ENCODE peak calls at places on chromosomes 4 and X, in seven cellular contexts. C, N, W, O, S, D and R are unnamed samples.

GRCh38 chr4:111957992-111958391 is 187.3 kb upstream of the FAM241A start:
- DNase-seq in D (no peak), N (peak; percentile 34), O (no peak), W (no peak), C (no peak), S (no peak), R (no peak)

GRCh38 chr4:72205831-72206230 is 174.0 kb downstream of the NPFFR2 start:
- DNase-seq in S (no peak), D (no peak), C (no peak), N (no peak), W (no peak), O (no peak), R (no peak)

GRCh38 chr4:140046037-140046436 is 107.9 kb downstream of the MAML3 start:
- DNase-seq in N (no peak), O (no peak), C (no peak), S (no peak), W (no peak), D (no peak), R (no peak)

GRCh38 chr4:32985256-32985655 is 2265.1 kb downstream of the PCDH7 start:
- DNase-seq in O (peak; percentile 37), W (no peak), S (no peak), N (no peak), C (no peak), D (no peak), R (no peak)

GRCh38 chrX:39518451-39519212 is 579.1 kb downstream of the BCOR start:
- DNase-seq in S (no peak), C (no peak), O (no peak), N (no peak), W (no peak), D (no peak), R (no peak)

GRCh38 chr4:113419631-113420030 is 341.9 kb downstream of the CAMK2D start:
- DNase-seq in W (no peak), D (no peak), S (no peak), O (peak; percentile 36), C (no peak), N (no peak), R (no peak)

GRCh38 chr4:39341075-39341725 is 25.0 kb downstream of the RFC1 start:
- DNase-seq in N (no peak), D (no peak), O (no peak), W (no peak), S (no peak), C (no peak), R (no peak)

GRCh38 chr4:100008048-100008447 is 58.0 kb upstream of the H2AZ1 start:
- DNase-seq in C (no peak), S (no peak), D (no peak), W (no peak), O (peak; percentile 12), N (peak; percentile 9), R (peak; percentile 62)

GRCh38 chr4:73859614-73860088 is 6.6 kb downstream of the PF4V1 start:
- DNase-seq in C (no peak), D (no peak), S (no peak), O (no peak), W (no peak), N (no peak), R (no peak)

GRCh38 chr4:94814237-94814636 is 56.5 kb downstream of the BMPR1B start:
- DNase-seq in C (no peak), O (no peak), S (no peak), D (no peak), W (no peak), N (no peak), R (no peak)

GRCh38 chr4:187908079-187908501 is 87.5 kb upstream of the ZFP42 start:
- DNase-seq in N (peak; percentile 11), C (no peak), O (peak; percentile 75), W (no peak), D (no peak), S (peak; percentile 8), R (peak; percentile 63)

GRCh38 chr4:3108211-3108610 is 33.7 kb downstream of the HTT start:
- DNase-seq in W (no peak), D (no peak), S (no peak), C (no peak), O (no peak), N (no peak), R (no peak)

GRCh38 chr4:1241466-1241935 is 7.4 kb downstream of the CTBP1 start:
- DNase-seq in W (no peak), N (no peak), C (no peak), S (no peak), O (no peak), D (no peak), R (no peak)

GRCh38 chrX:72526534-72527508 is 45.8 kb downstream of the HDAC8 start:
- DNase-seq in N (no peak), O (no peak), C (no peak), S (no peak), D (no peak), W (no peak), R (no peak)

GRCh38 chr4:138891610-138892009 is 124.0 kb upstream of the NOCT start:
- DNase-seq in W (no peak), D (no peak), S (no peak), O (no peak), N (no peak), C (no peak), R (no peak)

GRCh38 chrX:44344194-44344593 is 722 bp upstream of the EFHC2 start:
- DNase-seq in C (no peak), D (no peak), N (no peak), S (no peak), O (no peak), W (peak; percentile 16), R (no peak)

GRCh38 chr4:61828960-61829359 is 628.8 kb downstream of the ADGRL3 start:
- DNase-seq in O (no peak), N (no peak), C (peak; percentile 15), S (no peak), W (no peak), D (no peak), R (no peak)

GRCh38 chrX:110938977-110939732 is 143.5 kb upstream of the CHRDL1 start:
- DNase-seq in D (no peak), O (no peak), S (no peak), N (no peak), C (no peak), W (no peak), R (no peak)